ENCODE peak calls at places on chromosomes 5 and 9, in ten cellular contexts. X is lower lobe of right lung; V is HCEC 1CT; K is type B pancreatic cell; E is endothelial cell; H is NCI-H82; F is NCI-H1417; O is effector CD4-positive, alpha-beta T cell; N is neural crest cell; I is MM.1S. Q is an unnamed sample.

GRCh38 chr9:110027624-110028023 is 180.3 kb downstream of the C9orf152 start:
- DNase-seq in E (no peak), N (peak; percentile 21), K (no peak), H (no peak), O (no peak), F (peak; percentile 28), V (peak; percentile 92), X (no peak), I (no peak), Q (no peak)

GRCh38 chr9:134461436-134461982 is 135.3 kb downstream of the RXRA start:
- DNase-seq in E (no peak), F (no peak), V (no peak), I (no peak), K (no peak), H (no peak), X (no peak), N (no peak), O (no peak), Q (no peak)

GRCh38 chr5:139847091-139847490 is 51.5 kb downstream of the PSD2 start:
- DNase-seq in O (no peak), K (no peak), N (no peak), V (no peak), H (no peak), F (no peak), I (no peak), E (no peak), X (no peak), Q (no peak)

GRCh38 chr5:86929123-86929766 is 311.5 kb downstream of the COX7C start:
- DNase-seq in F (no peak), K (no peak), V (no peak), O (no peak), N (no peak), I (no peak), E (no peak), X (no peak), H (no peak), Q (no peak)

GRCh38 chr5:93708442-93708841 is 33.0 kb downstream of the POU5F2 start:
- DNase-seq in X (no peak), N (no peak), H (peak; percentile 5), I (no peak), O (no peak), F (no peak), V (no peak), K (no peak), E (no peak), Q (no peak)

GRCh38 chr5:43231977-43232376 is 40.0 kb downstream of the NIM1K start:
- DNase-seq in X (no peak), V (peak; percentile 2), E (no peak), K (no peak), O (no peak), N (no peak), H (no peak), F (no peak), I (peak; percentile 25), Q (no peak)

GRCh38 chr9:87464110-87464991 is 33.3 kb upstream of the DAPK1 start:
- DNase-seq in H (no peak), I (no peak), K (no peak), N (no peak), E (no peak), V (peak; percentile 18), O (no peak), F (peak; percentile 49), X (no peak), Q (no peak)

GRCh38 chr5:18968966-18969365 is 1019.0 kb downstream of the CDH18 start:
- DNase-seq in I (no peak), X (no peak), H (no peak), N (no peak), E (no peak), K (no peak), V (peak; percentile 78), O (no peak), F (no peak), Q (peak; percentile 27)

GRCh38 chr5:35803221-35803651 is 53.5 kb upstream of the IL7R start:
- DNase-seq in X (no peak), O (no peak), I (no peak), K (no peak), F (peak; percentile 76), V (peak; percentile 72), H (peak; percentile 33), E (peak; percentile 61), N (peak; percentile 10), Q (no peak)

GRCh38 chr5:136011427-136012001 is 17.3 kb upstream of the TGFBI start:
- DNase-seq in O (no peak), E (no peak), X (no peak), V (peak; percentile 80), I (no peak), K (no peak), F (no peak), N (no peak), H (no peak), Q (no peak)

GRCh38 chr9:131732061-131732526 is 7.8 kb downstream of the RAPGEF1 start:
- DNase-seq in V (peak; percentile 86), I (no peak), H (no peak), E (no peak), N (no peak), F (no peak), O (no peak), X (peak; percentile 46), K (no peak), Q (no peak)